ENCODE peak calls at places on chromosomes 1 and 21, in eight cellular contexts. Y is aorta; D is CD4-positive, alpha-beta memory T cell; R is breast epithelium; O is fibroblast of the aortic adventitia; C is small intestine; G is SJSA1; M is HCT116. E is an unnamed sample.

GRCh38 chr1:193408782-193409293 is 222.4 kb upstream of the B3GALT2 start:
- DNase-seq in Y (peak), D (peak), R (no peak), O (peak), C (peak), G (peak), M (no peak), E (peak)

GRCh38 chr21:18759267-18759666 is 355.7 kb upstream of the TMPRSS15 start:
- DNase-seq in Y (no peak), D (no peak), R (no peak), O (no peak), C (no peak), G (no peak), M (no peak), E (no peak)

GRCh38 chr1:151710187-151710586 is 6.4 kb downstream of the CELF3 start:
- DNase-seq in Y (no peak), D (peak), R (no peak), O (peak), C (no peak), G (no peak), M (no peak), E (no peak)

GRCh38 chr1:235954306-235955283 is 87.9 kb upstream of the LYST start:
- DNase-seq in Y (no peak), D (peak), R (no peak), O (no peak), C (peak), G (no peak), M (no peak), E (no peak)

GRCh38 chr1:183287191-183287675 is 101.2 kb downstream of the LAMC2 start:
- DNase-seq in Y (no peak), D (no peak), R (no peak), O (peak), C (no peak), G (no peak), M (no peak), E (no peak)

GRCh38 chr1:226699166-226699565 is 39.9 kb downstream of the ITPKB start:
- DNase-seq in Y (no peak), D (no peak), R (no peak), O (no peak), C (no peak), G (no peak), M (no peak), E (no peak)

GRCh38 chr1:109849670-109850069 is 61.0 kb upstream of the CSF1 start:
- DNase-seq in Y (no peak), D (no peak), R (no peak), O (peak), C (no peak), G (no peak), M (no peak), E (no peak)

GRCh38 chr21:42427809-42428419 is 24.2 kb downstream of the UBASH3A start:
- DNase-seq in Y (no peak), D (no peak), R (no peak), O (no peak), C (no peak), G (no peak), M (no peak), E (no peak)

GRCh38 chr1:20426923-20427322 is 59.1 kb downstream of the CAMK2N1 start:
- DNase-seq in Y (no peak), D (no peak), R (no peak), O (peak), C (no peak), G (peak), M (no peak), E (peak)

GRCh38 chr1:162732094-162732493 is 58.4 kb upstream of the HSD17B7 start:
- DNase-seq in Y (no peak), D (no peak), R (no peak), O (no peak), C (no peak), G (no peak), M (no peak), E (no peak)

GRCh38 chr1:162733336-162733590 is 57.2 kb upstream of the HSD17B7 start:
- DNase-seq in Y (no peak), D (no peak), R (no peak), O (no peak), C (no peak), G (no peak), M (no peak), E (no peak)

GRCh38 chr1:162734047-162734446 is 56.5 kb upstream of the HSD17B7 start:
- DNase-seq in Y (no peak), D (no peak), R (no peak), O (no peak), C (peak), G (no peak), M (no peak), E (no peak)

GRCh38 chr1:162736184-162736583 is 54.3 kb upstream of the HSD17B7 start:
- DNase-seq in Y (no peak), D (no peak), R (no peak), O (no peak), C (no peak), G (no peak), M (no peak), E (no peak)

DNA sequence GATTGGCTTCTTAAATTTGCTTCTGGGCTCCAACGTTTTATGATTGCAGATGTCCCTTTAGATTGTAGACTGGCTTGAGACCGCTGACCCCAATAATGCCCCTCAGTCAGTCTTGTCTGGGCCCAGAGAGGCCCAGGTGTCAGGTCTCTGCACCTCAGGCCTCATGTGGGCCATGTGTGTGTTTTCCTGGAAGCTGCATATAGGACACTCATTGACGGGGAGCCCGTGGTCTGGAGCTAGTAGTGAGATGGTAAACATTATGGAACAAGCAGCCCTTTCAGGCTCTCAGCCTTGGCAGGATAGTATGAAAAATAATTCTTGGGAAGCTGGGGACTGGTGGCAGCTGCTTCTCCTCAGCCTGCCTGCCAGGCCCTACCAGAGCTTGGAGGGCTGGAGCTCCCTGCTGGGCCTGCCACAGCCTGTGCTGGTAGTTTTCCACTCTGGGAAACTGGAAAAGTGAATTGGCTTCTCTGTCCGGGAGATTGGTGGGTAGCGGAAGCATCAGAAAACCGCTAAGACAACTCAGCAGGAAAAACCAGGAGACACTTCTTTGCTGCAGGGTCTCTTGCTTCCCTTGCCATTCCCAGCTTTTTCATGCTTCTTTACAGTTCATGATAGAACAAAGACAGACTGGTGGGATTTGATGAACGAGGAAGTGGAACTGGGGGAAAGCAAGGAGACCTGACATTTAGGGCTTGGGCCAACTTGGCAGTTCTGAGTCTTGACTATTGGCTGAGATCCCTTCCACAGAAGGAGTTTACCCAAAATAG is 57.8 kb upstream of the HSD17B7 start:
- DNase-seq in Y (no peak), D (no peak), R (peak), O (peak), C (no peak), G (no peak), M (no peak), E (no peak)
- H3K4me3 ChIP-seq in Y (no peak), D (no peak), R (no peak), O (no peak), C (no peak), G (no peak), M (no peak), E (no peak)

DNA sequence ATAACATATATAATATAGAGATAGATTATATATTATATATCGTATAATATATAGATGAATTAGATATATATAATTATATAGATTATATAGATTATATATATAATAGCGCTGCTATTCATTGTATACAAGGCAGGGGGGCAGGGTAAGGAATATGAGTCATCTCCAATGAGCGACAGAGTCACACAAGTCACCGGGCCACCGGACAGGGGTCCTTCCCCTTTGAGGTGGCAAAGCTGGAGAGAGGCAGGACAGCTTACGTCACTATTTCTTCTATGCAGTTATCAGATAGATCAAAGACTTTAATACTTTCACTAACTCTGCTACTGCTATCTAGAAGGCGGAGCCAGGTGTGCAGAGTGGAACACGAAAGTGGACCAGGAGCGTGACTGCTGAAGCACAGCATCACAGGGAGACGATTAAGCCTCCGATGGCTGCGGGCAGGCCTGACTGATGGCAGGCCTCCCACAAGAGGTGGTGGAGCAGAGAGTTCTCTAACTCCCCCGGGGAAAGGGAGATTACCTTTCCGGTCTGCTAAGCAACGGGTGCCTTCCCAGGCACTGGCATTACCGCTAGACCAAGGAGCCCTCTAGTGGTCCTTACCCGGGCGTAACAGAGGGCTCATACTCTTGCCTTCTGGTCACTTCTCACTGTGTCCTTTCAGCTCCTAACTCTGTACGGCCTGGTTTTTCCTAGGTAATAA is 2154.7 kb downstream of the MRPL39 start:
- DNase-seq in Y (no peak), D (no peak), R (no peak), O (no peak), C (no peak), G (no peak), M (no peak), E (no peak)
- H3K4me3 ChIP-seq in Y (no peak), D (no peak), R (no peak), O (no peak), C (no peak), G (no peak), M (no peak), E (no peak)

GRCh38 chr1:12127206-12127810 is 39.5 kb upstream of the TNFRSF1B start:
- DNase-seq in Y (no peak), D (no peak), R (no peak), O (no peak), C (no peak), G (no peak), M (no peak), E (no peak)

GRCh38 chr1:12128120-12128519 is 38.7 kb upstream of the TNFRSF1B start:
- DNase-seq in Y (no peak), D (no peak), R (no peak), O (no peak), C (no peak), G (no peak), M (no peak), E (no peak)

GRCh38 chr1:12130466-12131130 is 36.2 kb upstream of the TNFRSF1B start:
- DNase-seq in Y (no peak), D (no peak), R (no peak), O (no peak), C (no peak), G (no peak), M (no peak), E (no peak)

GRCh38 chr1:12132078-12132477 is 34.7 kb upstream of the TNFRSF1B start:
- DNase-seq in Y (no peak), D (no peak), R (peak), O (peak), C (no peak), G (no peak), M (no peak), E (no peak)

DNA sequence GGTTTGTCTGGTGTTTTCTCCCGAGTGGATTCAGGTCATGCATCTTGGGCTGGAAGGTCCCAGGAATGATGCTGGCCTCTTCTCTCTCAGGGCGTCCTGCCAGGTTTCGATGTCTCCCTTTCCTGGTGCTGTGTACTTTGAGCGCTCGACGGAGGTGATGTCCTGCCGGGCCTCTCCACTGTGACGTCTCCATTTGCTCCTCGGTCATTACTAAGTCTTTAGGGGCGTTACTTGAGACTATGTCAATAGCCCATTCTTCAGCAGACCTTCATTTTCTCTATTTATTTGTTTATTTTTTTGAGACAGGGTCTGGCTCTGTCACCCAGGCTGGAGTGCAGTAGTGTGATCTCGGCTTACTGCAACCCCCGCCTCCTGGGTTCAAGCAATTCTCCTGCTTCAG is 37.2 kb upstream of the TNFRSF1B start:
- DNase-seq in Y (no peak), D (no peak), R (no peak), O (no peak), C (no peak), G (no peak), M (no peak), E (no peak)
- H3K4me3 ChIP-seq in Y (no peak), D (no peak), R (no peak), O (no peak), C (no peak), G (no peak), M (no peak), E (no peak)

DNA sequence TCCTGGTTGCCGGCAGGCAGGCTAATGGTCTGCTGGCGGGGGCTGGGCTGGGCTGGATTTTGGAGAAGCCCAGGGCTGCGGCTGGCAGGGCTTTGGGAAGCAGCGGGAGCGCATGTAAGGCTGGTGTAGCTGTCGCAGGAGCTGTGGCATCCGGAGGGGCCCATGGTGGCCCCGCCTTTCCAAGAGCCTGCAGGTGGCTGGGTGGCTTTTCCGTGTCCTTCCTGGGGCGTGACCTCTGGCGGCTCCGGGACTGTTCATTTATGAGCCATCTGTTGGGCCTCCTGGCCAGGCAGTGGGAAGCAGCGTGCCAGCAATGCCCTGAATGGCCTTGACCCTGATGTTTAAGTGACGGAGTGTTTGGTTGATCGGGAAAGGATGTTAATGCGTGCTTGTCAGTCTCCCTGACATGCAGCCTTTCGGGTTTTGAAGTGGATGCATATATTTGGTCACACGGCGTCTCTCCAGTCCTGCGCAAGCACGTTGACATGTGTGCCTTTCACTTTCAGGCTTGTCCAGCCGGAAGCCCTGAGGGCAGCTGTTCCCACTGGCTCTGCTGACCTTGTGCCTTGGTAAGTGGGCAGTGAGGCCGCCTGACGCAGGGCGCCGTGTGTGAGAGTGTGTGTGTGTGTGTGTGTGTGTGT is 38.5 kb downstream of the AGPAT3 start:
- DNase-seq in Y (peak), D (no peak), R (no peak), O (no peak), C (no peak), G (no peak), M (no peak), E (no peak)
- H3K4me3 ChIP-seq in Y (no peak), D (no peak), R (no peak), O (no peak), C (no peak), G (no peak), M (no peak), E (no peak)

GRCh38 chr1:42463906-42464305 is 820 bp downstream of the CCDC30 start:
- DNase-seq in Y (no peak), D (no peak), R (no peak), O (no peak), C (no peak), G (no peak), M (no peak), E (no peak)
- H3K4me3 ChIP-seq in Y (peak), D (no peak), R (peak), O (peak), C (no peak), G (no peak), M (no peak), E (peak)

GRCh38 chr1:228744356-228744755 is 9.1 kb downstream of the RHOU start:
- DNase-seq in Y (no peak), D (no peak), R (no peak), O (no peak), C (no peak), G (no peak), M (no peak), E (no peak)
- H3K4me3 ChIP-seq in Y (no peak), D (no peak), R (no peak), O (no peak), C (no peak), G (no peak), M (no peak), E (no peak)

DNA sequence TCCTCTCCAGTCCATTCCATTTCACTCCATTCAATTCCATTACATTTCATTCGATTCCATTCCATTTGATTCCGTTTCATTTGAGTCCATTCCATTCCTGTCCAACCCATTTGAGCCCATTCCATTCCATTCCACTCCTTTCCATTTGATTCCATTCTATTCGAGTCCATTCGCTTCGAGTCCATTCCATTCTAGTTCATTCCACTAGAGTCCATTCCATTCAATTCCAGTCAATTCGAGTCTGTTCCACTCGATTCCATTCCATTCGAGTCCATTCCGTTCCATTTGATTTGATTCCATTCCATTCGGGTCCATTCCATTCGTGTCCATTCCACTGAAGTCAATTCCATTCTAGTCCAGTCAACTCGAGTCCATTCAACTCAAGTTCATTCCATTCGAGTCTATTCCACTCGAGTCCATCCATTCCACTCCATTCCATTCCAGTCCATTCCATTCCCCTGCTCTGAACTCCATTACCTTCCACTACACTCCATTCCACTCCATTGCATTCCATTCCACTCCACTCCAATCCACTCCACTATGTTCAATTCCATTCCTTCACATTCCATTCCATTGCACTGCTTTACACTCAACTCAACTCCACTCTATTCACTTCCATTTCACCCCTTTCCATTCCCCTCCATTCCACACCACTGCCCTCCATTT is 2569.4 kb upstream of the TPTE start:
- DNase-seq in Y (no peak), D (no peak), R (no peak), O (no peak), C (no peak), G (no peak), M (no peak), E (no peak)
- H3K4me3 ChIP-seq in Y (no peak), D (peak), R (no peak), O (no peak), C (no peak), G (no peak), M (no peak), E (no peak)

E was measured in skeletal muscle cell.